ENCODE peak calls at places on chromosomes 7 and 10, in five cellular contexts. X is stomach, M is heart right ventricle, C is suprapubic skin, G is right lobe of liver. W is an unnamed sample.

GRCh38 chr10:121624778-121625330 is 26.6 kb upstream of the FGFR2 start:
- DNase-seq in X (no peak), M (no peak), C (no peak), G (no peak), W (no peak)

GRCh38 chr7:93160410-93160809 is 12.2 kb upstream of the SAMD9L start:
- DNase-seq in X (no peak), M (no peak), C (no peak), G (no peak), W (peak; percentile 8)

GRCh38 chr7:15557686-15558085 is 4.1 kb downstream of the AGMO start:
- DNase-seq in X (no peak), M (no peak), C (no peak), G (no peak), W (peak; percentile 14)

GRCh38 chr10:24790599-24790998 is 66.9 kb upstream of the ARHGAP21 start:
- DNase-seq in X (no peak), M (no peak), C (no peak), G (no peak), W (no peak)

GRCh38 chr10:5843814-5844705 is 30.8 kb upstream of the GDI2 start:
- DNase-seq in X (no peak), M (no peak), C (no peak), G (no peak), W (no peak)

GRCh38 chr7:139490130-139490529 is 6.7 kb upstream of the KLRG2 start:
- DNase-seq in X (peak; percentile 79), M (no peak), C (no peak), G (no peak), W (peak; percentile 20)

GRCh38 chr7:68249611-68250010 is 1253.0 kb downstream of the TYW1 start:
- DNase-seq in X (no peak), M (no peak), C (no peak), G (no peak), W (no peak)

GRCh38 chr7:45888185-45888992 is at the start of gene IGFBP1:
- DNase-seq in X (no peak), M (no peak), C (no peak), G (peak; percentile 79), W (peak; percentile 33)

GRCh38 chr10:87866575-87866974 is 3.1 kb downstream of the PTEN start:
- DNase-seq in X (no peak), M (no peak), C (no peak), G (no peak), W (no peak)

GRCh38 chr10:63166742-63167258 is 33.7 kb downstream of the NRBF2 start:
- DNase-seq in X (no peak), M (no peak), C (no peak), G (no peak), W (peak; percentile 93)

GRCh38 chr7:64463636-64464375 is 99.1 kb downstream of the ZNF680 start:
- DNase-seq in X (no peak), M (peak; percentile 74), C (peak; percentile 94), G (peak; percentile 55), W (peak; percentile 86)

GRCh38 chr7:36109013-36109627 is 43.9 kb upstream of the EEPD1 start:
- DNase-seq in X (peak; percentile 81), M (no peak), C (no peak), G (no peak), W (no peak)

GRCh38 chr10:35372329-35372728 is 36.0 kb downstream of the CCNY start:
- DNase-seq in X (no peak), M (peak; percentile 42), C (no peak), G (no peak), W (no peak)

GRCh38 chr10:65670087-65670486 is 1255.7 kb upstream of the LRRTM3 start:
- DNase-seq in X (no peak), M (no peak), C (no peak), G (no peak), W (peak; percentile 80)

GRCh38 chr7:25777969-25778767 is 373.8 kb upstream of the NFE2L3 start:
- DNase-seq in X (no peak), M (no peak), C (no peak), G (no peak), W (no peak)

GRCh38 chr10:6229290-6229689 is 26.6 kb downstream of the PFKFB3 start:
- DNase-seq in X (no peak), M (no peak), C (no peak), G (no peak), W (no peak)

GRCh38 chr7:155919400-155920067 is 107.3 kb upstream of the SHH start:
- DNase-seq in X (no peak), M (no peak), C (no peak), G (no peak), W (no peak)

GRCh38 chr10:34762156-34762555 is 52.9 kb downstream of the PARD3 start:
- DNase-seq in X (no peak), M (no peak), C (no peak), G (no peak), W (no peak)

GRCh38 chr7:79410345-79410744 is 43.1 kb downstream of the MAGI2 start:
- DNase-seq in X (no peak), M (no peak), C (no peak), G (no peak), W (no peak)

GRCh38 chr10:80504897-80505465 is 32.7 kb upstream of the SH2D4B start:
- DNase-seq in X (no peak), M (no peak), C (no peak), G (no peak), W (no peak)

GRCh38 chr7:98978672-98979071 is 100.3 kb downstream of the TRRAP start:
- DNase-seq in X (no peak), M (no peak), C (no peak), G (no peak), W (no peak)

GRCh38 chr10:1472605-1473004 is 264.7 kb downstream of the ADARB2 start:
- DNase-seq in X (no peak), M (no peak), C (no peak), G (no peak), W (no peak)

GRCh38 chr10:124697837-124698559 is 46.2 kb downstream of the FAM53B start:
- DNase-seq in X (no peak), M (no peak), C (no peak), G (no peak), W (no peak)

GRCh38 chr10:45008524-45009161 is 7.9 kb downstream of the ZNF22 start:
- DNase-seq in X (no peak), M (no peak), C (no peak), G (peak; percentile 47), W (peak; percentile 95)

GRCh38 chr7:102248081-102248455 is 38.6 kb upstream of the SH2B2 start:
- DNase-seq in X (no peak), M (no peak), C (no peak), G (no peak), W (no peak)

GRCh38 chr10:1477578-1477977 is 259.7 kb downstream of the ADARB2 start:
- DNase-seq in X (no peak), M (no peak), C (no peak), G (no peak), W (no peak)

GRCh38 chr10:43395571-43396060 is 13.4 kb downstream of the HNRNPF start:
- DNase-seq in X (no peak), M (no peak), C (no peak), G (no peak), W (peak; percentile 29)

GRCh38 chr7:139985811-139986210 is 76.9 kb downstream of the PARP12 start:
- DNase-seq in X (no peak), M (no peak), C (no peak), G (no peak), W (no peak)

GRCh38 chr7:70520604-70521003 is 611.3 kb upstream of the GALNT17 start:
- DNase-seq in X (no peak), M (no peak), C (no peak), G (no peak), W (peak; percentile 12)

DNA sequence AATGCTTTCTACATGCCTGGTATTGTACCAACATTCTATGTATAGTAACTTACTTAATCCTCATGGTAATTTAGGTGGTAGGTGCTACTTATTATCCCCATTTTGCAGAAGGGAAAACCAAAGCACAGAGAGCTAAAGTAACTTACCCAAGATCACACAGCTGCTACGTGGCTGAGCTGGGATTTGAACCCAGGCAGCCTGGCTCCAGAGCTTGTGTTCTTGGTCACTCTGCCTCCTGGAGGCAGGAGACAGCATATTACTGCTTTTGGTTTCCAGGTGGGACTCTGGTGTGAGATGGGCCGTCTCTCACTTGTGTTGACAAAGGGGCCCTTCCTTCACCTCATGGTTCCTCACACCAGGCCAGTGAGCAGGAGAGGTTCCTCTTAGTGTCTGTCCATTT is 79.8 kb upstream of the PPIF start:
- DNase-seq in X (no peak), M (no peak), C (no peak), G (no peak), W (no peak)
- TF ChIP-seq CTCF in X (no peak), M (no peak), C (no peak), G (no peak), W (peak; percentile 38)

GRCh38 chr7:1123721-1124120 is 35.8 kb downstream of the GPER1 start:
- DNase-seq in X (peak; percentile 91), M (peak; percentile 85), C (peak; percentile 90), G (peak; percentile 78), W (peak; percentile 76)
- H3K4me3 ChIP-seq in X (peak overlapping the region; percentile 14), M (peak overlapping the region; percentile 34), C (peak overlapping the region; percentile 23), G (no peak overlapping the region), W (peak overlapping the region; percentile 43)

GRCh38 chr7:71746004-71746403 is 614.1 kb downstream of the GALNT17 start:
- DNase-seq in X (no peak), M (no peak), C (no peak), G (no peak), W (no peak)
- TF ChIP-seq CTCF in X (no peak), M (no peak), C (no peak), G (no peak), W (no peak)

DNA sequence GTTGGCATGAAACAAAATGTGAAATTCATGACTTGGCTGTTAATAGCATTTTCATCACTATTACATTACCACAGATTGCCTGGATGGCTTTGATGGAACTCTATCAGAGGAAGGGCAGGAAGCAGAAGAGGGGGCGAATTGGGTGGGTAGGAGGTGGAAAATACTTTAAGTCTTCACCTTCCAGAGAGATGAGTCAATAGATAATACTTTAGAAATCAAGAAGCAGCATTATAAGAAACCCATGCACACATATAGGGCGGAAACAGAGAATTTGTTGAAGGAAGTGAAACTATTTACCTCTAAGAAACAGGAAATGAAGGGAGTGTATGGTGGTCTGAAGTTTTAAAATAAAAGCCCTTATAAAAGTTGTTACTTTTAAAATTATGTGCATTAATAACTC is 152.1 kb upstream of the TARP start:
- DNase-seq in X (no peak), M (no peak), C (no peak), G (no peak), W (no peak)
- H3K4me3 ChIP-seq in X (no peak overlapping the region), M (no peak overlapping the region), C (no peak overlapping the region), G (no peak overlapping the region), W (no peak overlapping the region)

DNA sequence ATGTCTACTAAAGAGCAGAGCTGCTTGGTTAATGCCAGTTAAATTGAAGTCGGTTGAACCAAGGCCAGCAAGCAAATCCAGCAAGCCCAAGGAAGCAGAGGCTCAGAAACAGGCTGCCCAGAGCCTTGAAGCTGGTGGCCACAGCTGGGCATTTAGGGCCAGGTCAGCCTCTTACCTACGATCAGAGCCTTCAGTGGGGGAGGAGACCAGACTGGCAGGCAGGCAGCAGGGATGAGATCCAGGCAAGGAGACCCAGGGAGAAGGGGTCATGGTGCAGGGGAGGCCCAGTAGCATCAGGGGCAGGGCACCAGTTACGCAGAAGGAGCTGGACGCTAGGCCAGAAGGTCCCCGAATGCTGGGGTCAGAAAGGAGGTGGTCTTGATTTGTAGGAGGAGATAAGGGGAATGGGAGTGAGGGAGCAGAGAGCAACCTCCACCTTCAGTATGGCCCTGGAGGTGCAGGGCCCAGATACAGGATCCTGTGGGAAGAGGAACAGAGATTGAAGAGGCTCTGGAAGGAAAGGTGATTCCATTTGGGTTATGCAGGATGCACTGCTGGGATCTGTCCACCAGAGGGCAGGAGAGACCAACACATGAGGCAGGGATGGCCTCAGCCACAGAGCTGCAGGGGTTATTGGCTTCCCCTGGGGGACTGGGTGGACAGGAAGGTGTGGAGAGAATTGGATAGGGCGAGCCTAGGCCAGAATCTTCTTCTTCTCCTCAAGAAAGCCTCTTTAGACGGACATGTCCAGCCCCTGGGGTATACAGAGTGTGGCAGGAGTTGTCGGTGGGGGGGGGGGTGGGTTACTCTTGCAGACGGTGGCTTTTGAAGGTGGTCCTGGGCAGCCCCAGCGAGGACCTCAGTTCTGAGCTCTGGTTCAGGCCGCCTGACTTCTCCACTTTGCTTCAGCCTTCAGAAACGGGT is 132.6 kb upstream of the PODXL start:
- DNase-seq in X (peak; percentile 71), M (peak; percentile 60), C (no peak), G (peak; percentile 61), W (peak; percentile 71)
- TF ChIP-seq CTCF in X (peak; percentile 94), M (peak; percentile 91), C (peak; percentile 85), G (peak; percentile 98), W (peak; percentile 96)